ENCODE peak calls at places on chromosomes 13 and 19, in ten cellular contexts. T, S, O, D, U, G, N, A, E and B are unnamed samples.
A peak's percentile ranks its signal among the peaks of the same experiment; 100 is the strongest.

GRCh38 chr19:48926909-48927308 is 6.6 kb upstream of the DHDH start:
- DNase-seq in T (peak; percentile 16), S (no peak), O (peak; percentile 23), D (peak; percentile 98), U (no peak), G (no peak), N (peak; percentile 96), A (peak; percentile 81), E (no peak), B (peak; percentile 79)

GRCh38 chr13:113273856-113274590 is 23.0 kb upstream of the LAMP1 start:
- DNase-seq in T (no peak), S (no peak), O (no peak), D (peak; percentile 55), U (no peak), G (peak; percentile 60), N (peak; percentile 46), A (peak; percentile 76), E (no peak), B (peak; percentile 59)

GRCh38 chr13:29844441-29844840 is 6.0 kb downstream of the UBL3 start:
- DNase-seq in T (no peak), S (no peak), O (no peak), D (no peak), U (no peak), G (no peak), N (no peak), A (no peak), E (no peak), B (no peak)

GRCh38 chr13:24495151-24495729 is 17.3 kb downstream of the PARP4 start:
- DNase-seq in T (no peak), S (no peak), O (no peak), D (no peak), U (no peak), G (no peak), N (no peak), A (no peak), E (no peak), B (no peak)

GRCh38 chr19:1214862-1215731 is 9.5 kb downstream of the STK11 start:
- DNase-seq in T (no peak), S (peak; percentile 74), O (no peak), D (no peak), U (no peak), G (peak; percentile 84), N (no peak), A (peak; percentile 83), E (no peak), B (peak; percentile 72)

GRCh38 chr19:40763963-40764362 is 11.4 kb upstream of the MIA start:
- DNase-seq in T (no peak), S (no peak), O (no peak), D (no peak), U (no peak), G (no peak), N (no peak), A (no peak), E (no peak), B (no peak)

GRCh38 chr19:2867025-2867991 is at the start of gene ZNF556:
- DNase-seq in T (no peak), S (no peak), O (no peak), D (no peak), U (no peak), G (no peak), N (peak; percentile 83), A (no peak), E (no peak), B (peak; percentile 53)

GRCh38 chr19:6963259-6963852 is 57.9 kb downstream of the MBD3L2B start:
- DNase-seq in T (no peak), S (no peak), O (no peak), D (no peak), U (no peak), G (no peak), N (no peak), A (no peak), E (no peak), B (no peak)

GRCh38 chr13:110341445-110342247 is 34.6 kb downstream of the COL4A2 start:
- DNase-seq in T (no peak), S (no peak), O (no peak), D (peak; percentile 86), U (no peak), G (peak; percentile 72), N (peak; percentile 87), A (no peak), E (no peak), B (peak; percentile 55)

GRCh38 chr13:28447206-28447605 is 47.7 kb downstream of the FLT1 start:
- DNase-seq in T (no peak), S (no peak), O (no peak), D (no peak), U (no peak), G (no peak), N (no peak), A (no peak), E (no peak), B (no peak)

GRCh38 chr13:45623516-45624090 is 8.1 kb upstream of the ERICH6B start:
- DNase-seq in T (no peak), S (no peak), O (no peak), D (peak; percentile 21), U (no peak), G (no peak), N (peak; percentile 24), A (no peak), E (no peak), B (no peak)

GRCh38 chr19:47111081-47111589 is 2.4 kb downstream of the ZC3H4 start:
- DNase-seq in T (peak; percentile 45), S (peak; percentile 33), O (peak; percentile 41), D (no peak), U (peak; percentile 43), G (no peak), N (no peak), A (peak; percentile 74), E (no peak), B (peak; percentile 36)

GRCh38 chr19:48325265-48325910 is at the start of gene EMP3:
- DNase-seq in T (peak; percentile 75), S (peak; percentile 63), O (peak; percentile 86), D (peak; percentile 96), U (peak; percentile 87), G (peak; percentile 88), N (peak; percentile 95), A (peak; percentile 87), E (peak; percentile 65), B (peak; percentile 60)